ENCODE peak calls at places on chromosomes 13 and 19, in seven cellular contexts. One of them, this sample, is unnamed.

GRCh38 chr13:36912983-36913382 is 7.1 kb downstream of the SMAD9 start:
- DNase-seq in EH: no peak
- DNase-seq in naive thymus-derived CD8-positive, alpha-beta T cell: no peak
- DNase-seq in T-helper 2 cell: no peak
- DNase-seq in T-cell: no peak
- DNase-seq in spleen: no peak
- DNase-seq in lung: no peak
- DNase-seq in this sample: no peak

GRCh38 chr19:19470579-19470978 is 44.8 kb downstream of the TSSK6 start:
- DNase-seq in EH: no peak
- DNase-seq in naive thymus-derived CD8-positive, alpha-beta T cell: no peak
- DNase-seq in T-helper 2 cell: no peak
- DNase-seq in T-cell: no peak
- DNase-seq in spleen: no peak
- DNase-seq in lung: no peak
- DNase-seq in this sample: no peak

GRCh38 chr19:48797103-48797502 is 13.7 kb downstream of the BCAT2 start:
- DNase-seq in EH: no peak
- DNase-seq in naive thymus-derived CD8-positive, alpha-beta T cell: no peak
- DNase-seq in T-helper 2 cell: no peak
- DNase-seq in T-cell: no peak
- DNase-seq in spleen: no peak
- DNase-seq in lung: no peak
- DNase-seq in this sample: no peak

GRCh38 chr19:31427857-31428256 is 78.6 kb upstream of the TSHZ3 start:
- DNase-seq in EH: no peak
- DNase-seq in naive thymus-derived CD8-positive, alpha-beta T cell: no peak
- DNase-seq in T-helper 2 cell: no peak
- DNase-seq in T-cell: no peak
- DNase-seq in spleen: no peak
- DNase-seq in lung: no peak
- DNase-seq in this sample: no peak

GRCh38 chr19:17532557-17532956 is 21.1 kb downstream of the PGLS start:
- DNase-seq in EH: no peak
- DNase-seq in naive thymus-derived CD8-positive, alpha-beta T cell: no peak
- DNase-seq in T-helper 2 cell: no peak
- DNase-seq in T-cell: no peak
- DNase-seq in spleen: no peak
- DNase-seq in lung: no peak
- DNase-seq in this sample: no peak

GRCh38 chr13:110444226-110444653 is 117.3 kb downstream of the RAB20 start:
- DNase-seq in EH: peak
- DNase-seq in naive thymus-derived CD8-positive, alpha-beta T cell: no peak
- DNase-seq in T-helper 2 cell: peak
- DNase-seq in T-cell: no peak
- DNase-seq in spleen: no peak
- DNase-seq in lung: no peak
- DNase-seq in this sample: no peak

GRCh38 chr13:27644302-27644701 is 22.6 kb downstream of the POLR1D start:
- DNase-seq in EH: peak
- DNase-seq in naive thymus-derived CD8-positive, alpha-beta T cell: no peak
- DNase-seq in T-helper 2 cell: no peak
- DNase-seq in T-cell: no peak
- DNase-seq in spleen: no peak
- DNase-seq in lung: no peak
- DNase-seq in this sample: no peak

GRCh38 chr19:34265221-34265650 is 10.9 kb downstream of the GARRE1 start:
- DNase-seq in EH: peak
- DNase-seq in naive thymus-derived CD8-positive, alpha-beta T cell: no peak
- DNase-seq in T-helper 2 cell: no peak
- DNase-seq in T-cell: no peak
- DNase-seq in spleen: no peak
- DNase-seq in lung: no peak
- DNase-seq in this sample: no peak

GRCh38 chr19:41893899-41894298 is 10.9 kb downstream of the ARHGEF1 start:
- DNase-seq in EH: no peak
- DNase-seq in naive thymus-derived CD8-positive, alpha-beta T cell: no peak
- DNase-seq in T-helper 2 cell: peak
- DNase-seq in T-cell: no peak
- DNase-seq in spleen: no peak
- DNase-seq in lung: no peak
- DNase-seq in this sample: no peak

GRCh38 chr13:110509971-110510786 is 51.3 kb downstream of the RAB20 start:
- DNase-seq in EH: peak
- DNase-seq in naive thymus-derived CD8-positive, alpha-beta T cell: no peak
- DNase-seq in T-helper 2 cell: no peak
- DNase-seq in T-cell: no peak
- DNase-seq in spleen: no peak
- DNase-seq in lung: no peak
- DNase-seq in this sample: no peak

GRCh38 chr19:29815231-29815630 is 3.4 kb downstream of the CCNE1 start:
- DNase-seq in EH: no peak
- DNase-seq in naive thymus-derived CD8-positive, alpha-beta T cell: no peak
- DNase-seq in T-helper 2 cell: no peak
- DNase-seq in T-cell: no peak
- DNase-seq in spleen: peak
- DNase-seq in lung: no peak
- DNase-seq in this sample: no peak

GRCh38 chr13:94987081-94987480 is 274.7 kb upstream of the SOX21 start:
- DNase-seq in EH: no peak
- DNase-seq in naive thymus-derived CD8-positive, alpha-beta T cell: no peak
- DNase-seq in T-helper 2 cell: no peak
- DNase-seq in T-cell: no peak
- DNase-seq in spleen: no peak
- DNase-seq in lung: no peak
- DNase-seq in this sample: no peak

GRCh38 chr19:30710721-30711120 is 338.5 kb downstream of the ZNF536 start:
- DNase-seq in EH: no peak
- DNase-seq in naive thymus-derived CD8-positive, alpha-beta T cell: no peak
- DNase-seq in T-helper 2 cell: no peak
- DNase-seq in T-cell: no peak
- DNase-seq in spleen: no peak
- DNase-seq in lung: no peak
- DNase-seq in this sample: no peak

GRCh38 chr13:79353698-79354097 is 52.4 kb downstream of the RBM26 start:
- DNase-seq in EH: peak
- DNase-seq in naive thymus-derived CD8-positive, alpha-beta T cell: no peak
- DNase-seq in T-helper 2 cell: no peak
- DNase-seq in T-cell: no peak
- DNase-seq in spleen: no peak
- DNase-seq in lung: no peak
- DNase-seq in this sample: no peak

GRCh38 chr19:58538257-58539168 is 5.4 kb upstream of the TRIM28 start:
- DNase-seq in EH: no peak
- DNase-seq in naive thymus-derived CD8-positive, alpha-beta T cell: peak
- DNase-seq in T-helper 2 cell: peak
- DNase-seq in T-cell: peak
- DNase-seq in spleen: no peak
- DNase-seq in lung: no peak
- DNase-seq in this sample: no peak

GRCh38 chr13:26062853-26063444 is 11.1 kb upstream of the SHISA2 start:
- DNase-seq in EH: peak
- DNase-seq in naive thymus-derived CD8-positive, alpha-beta T cell: peak
- DNase-seq in T-helper 2 cell: peak
- DNase-seq in T-cell: no peak
- DNase-seq in spleen: no peak
- DNase-seq in lung: peak
- DNase-seq in this sample: peak

GRCh38 chr13:50450279-50450678 is 393.2 kb downstream of the DLEU7 start:
- DNase-seq in EH: no peak
- DNase-seq in naive thymus-derived CD8-positive, alpha-beta T cell: no peak
- DNase-seq in T-helper 2 cell: no peak
- DNase-seq in T-cell: no peak
- DNase-seq in spleen: no peak
- DNase-seq in lung: no peak
- DNase-seq in this sample: no peak

This sample was measured in esophagus muscularis mucosa.